ENCODE peak calls at places on chromosomes 3 and 15, in four cellular contexts. J is H1, B is GM12878, T is IMR-90. S is an unnamed sample.

GRCh38 chr3:13077431-13078157 is 4.4 kb upstream of the IQSEC1 start:
- DNase-seq in J (no peak), B (no peak), T (no peak), S (no peak)

GRCh38 chr15:31302029-31302657 is 24.5 kb upstream of the KLF13 start:
- DNase-seq in J (no peak), B (no peak), T (no peak), S (no peak)

GRCh38 chr3:101036676-101037075 is 43.5 kb upstream of the ABI3BP start:
- DNase-seq in J (no peak), B (no peak), T (peak), S (no peak)

GRCh38 chr3:55487376-55488241 is 503 bp upstream of the WNT5A start:
- DNase-seq in J (no peak), B (no peak), T (peak), S (no peak)

GRCh38 chr15:85673326-85673725 is 121.4 kb downstream of the KLHL25 start:
- DNase-seq in J (no peak), B (no peak), T (peak), S (no peak)

GRCh38 chr15:29021901-29022300 is 136.1 kb downstream of the APBA2 start:
- DNase-seq in J (no peak), B (no peak), T (peak), S (no peak)

GRCh38 chr3:71103430-71103881 is 480.1 kb downstream of the FOXP1 start:
- DNase-seq in J (no peak), B (no peak), T (peak), S (no peak)

GRCh38 chr15:33059184-33059583 is 135.3 kb downstream of the FMN1 start:
- DNase-seq in J (no peak), B (no peak), T (peak), S (no peak)

GRCh38 chr15:52746162-52746721 is 43.9 kb downstream of the ONECUT1 start:
- DNase-seq in J (no peak), B (no peak), T (no peak), S (no peak)

GRCh38 chr3:31947671-31948091 is 33.4 kb downstream of the OSBPL10 start:
- DNase-seq in J (no peak), B (no peak), T (no peak), S (no peak)

GRCh38 chr3:130991126-130991525 is 35.5 kb downstream of the ASTE1 start:
- DNase-seq in J (no peak), B (no peak), T (no peak), S (no peak)

GRCh38 chr3:40971191-40972168 is 227.8 kb upstream of the CTNNB1 start:
- DNase-seq in J (no peak), B (peak), T (peak), S (no peak)

GRCh38 chr3:195807681-195808121 is 4.0 kb downstream of the MUC4 start:
- DNase-seq in J (no peak), B (no peak), T (no peak), S (no peak)

GRCh38 chr3:133394561-133395311 is 5.1 kb upstream of the BFSP2 start:
- DNase-seq in J (no peak), B (no peak), T (peak), S (no peak)

GRCh38 chr3:51691021-51691420 is 15.8 kb upstream of the GRM2 start:
- DNase-seq in J (no peak), B (no peak), T (no peak), S (no peak)

GRCh38 chr3:124799676-124800075 is 69.4 kb downstream of the UMPS start:
- DNase-seq in J (no peak), B (no peak), T (no peak), S (no peak)

GRCh38 chr3:42179110-42179725 is 86.8 kb downstream of the CCK start:
- DNase-seq in J (no peak), B (no peak), T (peak), S (peak)

GRCh38 chr3:18301781-18302180 is 123.4 kb downstream of the SATB1 start:
- DNase-seq in J (no peak), B (no peak), T (no peak), S (no peak)

GRCh38 chr3:126530171-126531050 is 6.5 kb downstream of the CHST13 start:
- DNase-seq in J (no peak), B (no peak), T (no peak), S (no peak)

GRCh38 chr15:76286231-76286879 is 24.9 kb downstream of the ETFA start:
- DNase-seq in J (no peak), B (peak), T (peak), S (no peak)

GRCh38 chr3:180762866-180763265 is 83.6 kb upstream of the CCDC39 start:
- DNase-seq in J (no peak), B (no peak), T (no peak), S (no peak)
- TF ChIP-seq CHD1 in J (no peak), B (no peak), T (no peak), S (no peak)

DNA sequence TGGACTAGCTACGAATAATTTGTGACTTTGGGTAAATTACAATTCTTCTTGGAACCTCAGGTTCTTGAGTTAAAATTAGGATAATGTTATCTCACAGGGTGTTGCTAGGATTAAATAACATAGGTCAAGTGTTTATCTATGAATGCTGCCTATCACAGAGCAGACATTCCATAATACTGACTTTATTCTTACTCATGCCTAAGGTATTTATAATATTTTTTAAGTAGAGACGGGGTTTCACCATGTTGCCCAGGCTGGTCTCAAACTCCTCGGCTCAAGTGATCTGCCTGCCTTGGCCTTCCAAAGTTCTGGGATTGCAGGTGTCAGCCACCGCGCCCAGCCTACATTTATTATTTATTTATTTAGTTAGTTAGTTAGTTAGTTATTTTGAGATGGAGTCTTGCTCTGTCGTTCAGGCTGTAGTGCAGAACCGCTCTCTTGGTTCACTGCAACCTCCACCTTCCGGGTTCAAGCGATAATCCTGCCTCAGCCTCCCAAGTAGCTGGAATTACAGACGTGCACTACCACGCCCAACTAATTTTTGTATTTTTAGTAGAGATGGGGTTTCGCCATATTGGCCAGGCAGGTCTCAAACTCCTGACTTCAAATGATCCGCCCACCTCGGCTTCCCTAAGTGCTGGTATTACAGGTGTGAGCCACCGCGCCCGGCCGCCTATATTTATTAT is 742 bp upstream of the ZNF106 start:
- DNase-seq in J (no peak), B (no peak), T (peak), S (no peak)
- TF ChIP-seq CHD1 in J (no peak), B (no peak), T (no peak), S (no peak)

DNA sequence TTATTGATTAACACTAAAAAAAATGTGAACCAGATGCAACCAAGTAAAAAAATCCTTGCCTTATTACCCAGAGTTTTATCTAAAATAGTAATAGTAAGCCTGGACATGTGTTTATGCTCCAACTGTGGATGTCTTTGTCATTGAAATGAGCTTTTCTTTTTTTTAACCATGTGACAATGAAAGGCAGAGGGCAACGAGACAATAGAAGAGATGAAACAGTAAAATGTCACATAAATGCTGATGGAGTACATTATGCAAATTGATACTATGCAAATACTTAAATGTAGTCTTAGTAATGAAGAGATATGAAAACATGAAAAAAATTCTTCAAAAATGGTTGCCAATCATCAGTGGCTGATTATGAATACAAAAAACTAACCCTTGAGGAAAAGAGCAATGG is 20.5 kb upstream of the CHMP2B start:
- DNase-seq in J (no peak), B (no peak), T (no peak), S (no peak)
- TF ChIP-seq CHD1 in J (no peak), B (no peak), T (no peak), S (no peak)

DNA sequence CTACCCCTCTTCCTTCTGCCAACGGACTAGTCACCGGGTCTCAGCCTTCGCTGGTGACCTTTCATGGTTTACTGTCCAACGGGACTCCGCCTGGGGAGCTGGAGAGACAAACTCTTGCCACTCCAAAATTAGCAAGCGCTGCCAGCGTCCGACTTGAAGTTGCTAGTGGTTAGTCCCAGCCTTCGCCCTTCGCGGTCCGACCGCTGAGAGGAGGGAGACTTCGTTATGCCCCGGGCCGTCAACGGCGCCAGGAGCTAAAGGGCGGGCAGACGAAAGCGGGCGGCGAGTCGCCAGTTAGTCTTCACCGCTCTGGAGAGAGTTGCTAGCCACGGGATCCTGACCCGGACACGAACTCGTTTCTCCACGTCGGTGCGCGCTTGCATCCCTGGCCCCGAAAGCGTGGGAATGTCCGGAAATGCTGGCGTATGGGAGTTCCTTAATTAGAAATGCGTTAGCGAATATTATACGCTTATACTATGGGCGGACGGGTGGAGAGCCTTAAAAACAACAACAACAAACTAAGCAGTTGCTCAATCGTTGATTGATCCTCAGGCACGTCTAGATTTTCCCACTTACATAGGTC is 689 bp downstream of the SMC4 start:
- DNase-seq in J (no peak), B (no peak), T (peak), S (peak)
- TF ChIP-seq CHD1 in J (no peak), B (no peak), T (no peak), S (peak)

GRCh38 chr15:62163847-62164499 is 1.1 kb downstream of the C2CD4B start:
- DNase-seq in J (no peak), B (no peak), T (no peak), S (no peak)

GRCh38 chr15:62163397-62163796 is 1.7 kb downstream of the C2CD4B start:
- DNase-seq in J (no peak), B (no peak), T (no peak), S (no peak)

GRCh38 chr15:62164500-62165028 is 521 bp downstream of the C2CD4B start:
- DNase-seq in J (no peak), B (no peak), T (no peak), S (no peak)

GRCh38 chr15:62165793-62166380 is 802 bp upstream of the C2CD4B start:
- DNase-seq in J (no peak), B (no peak), T (no peak), S (no peak)

DNA sequence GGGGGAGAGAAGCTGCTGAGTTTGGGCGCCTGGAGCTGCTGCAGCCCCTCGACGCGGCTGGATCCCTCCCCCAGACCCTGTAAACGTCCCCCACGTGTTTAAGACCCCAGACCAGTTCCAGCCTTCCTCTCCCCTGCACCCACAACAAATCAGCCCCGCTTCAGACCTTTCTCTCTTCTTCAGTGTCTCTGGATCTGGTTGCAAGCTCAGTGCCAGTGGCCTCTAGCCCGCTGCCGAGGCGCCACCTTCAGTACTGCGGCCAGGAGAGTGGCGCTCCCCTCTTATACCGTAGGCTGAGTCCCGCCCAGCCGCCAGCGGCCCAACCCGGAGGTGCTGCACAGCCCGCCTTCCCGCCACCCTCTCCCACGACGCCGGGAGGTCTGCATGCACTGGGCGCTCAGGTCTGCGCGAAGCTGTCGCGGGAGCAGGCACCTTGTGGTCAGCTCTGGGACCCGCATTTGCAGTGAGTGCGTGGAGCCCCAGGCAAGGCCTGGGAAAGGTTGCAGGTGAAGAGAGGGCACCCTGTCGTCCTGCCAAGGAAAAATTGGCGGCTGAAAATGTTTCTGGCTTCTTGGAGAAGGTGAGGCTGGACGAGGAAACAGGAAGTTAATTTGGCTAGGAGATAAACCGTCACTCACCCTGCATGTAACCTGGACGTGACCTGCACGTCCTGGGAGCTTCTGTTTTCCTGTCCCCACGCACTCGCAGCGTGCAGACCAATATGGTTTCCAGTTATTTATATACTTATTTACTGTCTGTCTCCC is at the start of gene C2CD4B:
- DNase-seq in J (no peak), B (no peak), T (no peak), S (no peak)
- TF ChIP-seq CHD1 in J (no peak), B (no peak), T (no peak), S (no peak)

DNA sequence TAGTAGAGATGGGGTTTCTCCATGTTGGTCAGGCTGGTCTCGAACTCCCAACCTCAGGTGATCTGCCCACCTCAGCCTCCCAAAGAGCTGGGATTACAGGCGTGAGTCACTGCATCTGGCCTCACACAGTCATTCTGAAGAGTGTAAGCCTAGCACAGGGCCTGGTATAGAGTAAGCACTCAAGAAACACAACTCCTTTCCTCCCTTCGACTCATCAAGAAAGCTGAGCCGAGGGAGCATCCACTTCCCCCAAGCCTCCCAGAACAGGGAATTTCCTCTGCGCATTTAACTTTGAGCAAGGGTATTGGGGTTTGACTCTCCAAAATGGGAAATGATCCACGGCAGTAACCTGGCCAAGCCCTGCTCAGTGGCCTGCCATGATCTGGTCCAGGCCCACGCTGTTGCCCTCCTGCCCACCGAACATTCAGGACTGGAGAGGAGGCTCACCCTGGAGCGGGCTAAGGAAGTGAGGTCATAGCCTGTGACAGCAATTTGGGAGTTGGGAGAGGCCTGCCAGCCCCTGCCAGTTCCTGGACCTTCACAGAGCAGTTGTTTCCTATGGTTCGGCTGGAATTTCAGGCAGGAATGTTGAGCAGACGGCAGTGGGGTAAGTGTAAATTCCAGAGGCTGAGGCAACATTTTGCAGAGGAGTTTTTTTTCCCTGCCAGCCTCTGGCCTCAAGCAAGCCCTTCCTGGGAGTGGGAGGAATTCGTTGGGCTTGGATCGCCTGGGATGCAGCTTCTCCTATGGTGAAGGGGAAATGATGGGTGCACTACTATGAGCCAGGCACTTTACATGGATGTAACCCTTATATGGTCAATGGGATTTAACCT is 21.2 kb upstream of the SMAD3 start:
- DNase-seq in J (no peak), B (no peak), T (peak), S (no peak)
- TF ChIP-seq CHD1 in J (no peak), B (no peak), T (no peak), S (no peak)

GRCh38 chr3:25820816-25821486 is 31.1 kb downstream of the OXSM start:
- DNase-seq in J (no peak), B (no peak), T (no peak), S (no peak)

GRCh38 chr3:25820372-25820771 is 30.5 kb downstream of the OXSM start:
- DNase-seq in J (peak), B (no peak), T (peak), S (peak)

GRCh38 chr3:25821746-25822573 is 32.1 kb downstream of the OXSM start:
- DNase-seq in J (no peak), B (no peak), T (no peak), S (no peak)

GRCh38 chr3:25826510-25826909 is 36.6 kb downstream of the OXSM start:
- DNase-seq in J (no peak), B (no peak), T (no peak), S (no peak)

DNA sequence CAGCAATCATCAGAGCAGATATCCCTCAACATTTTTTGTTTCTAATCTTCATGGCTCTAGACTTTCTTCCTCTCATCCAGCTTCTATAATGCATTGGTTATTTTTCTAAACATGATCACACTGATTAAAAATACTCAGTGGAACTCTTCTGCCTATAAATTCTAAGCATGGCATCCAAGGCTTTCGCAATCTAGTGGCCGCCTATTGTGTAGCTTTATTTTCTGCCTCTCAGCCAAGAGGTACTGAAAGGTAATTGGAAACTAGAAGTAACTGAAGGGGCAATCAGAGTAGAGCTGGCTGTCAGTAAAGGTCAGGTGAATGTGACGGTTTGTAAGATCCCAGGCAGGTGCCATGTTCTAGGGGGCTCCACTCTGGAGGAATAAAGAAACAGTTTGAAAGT is 33.4 kb downstream of the OXSM start:
- DNase-seq in J (no peak), B (no peak), T (no peak), S (no peak)
- TF ChIP-seq CHD1 in J (no peak), B (no peak), T (no peak), S (no peak)

S was measured in K562.